ENCODE peak calls at places on chromosomes 12 and 14, in five cellular contexts. X is gastrocnemius medialis, R is spleen, Z is Peyer's patch, P is stomach. K is an unnamed sample. For H3K4me1, the result is how much of the 10 kb centered on the place peaks cover.

GRCh38 chr12:32098112-32098511 is 8.5 kb upstream of the BICD1 start:
- DNase-seq in P (no peak), R (no peak), Z (no peak), X (no peak), K (no peak)

GRCh38 chr14:22908601-22909000 is 10.3 kb downstream of the RBM23 start:
- DNase-seq in Z (no peak), R (no peak), P (no peak), X (no peak), K (no peak)

GRCh38 chr14:24712909-24713308 is 78.9 kb upstream of the GZMB start:
- DNase-seq in Z (no peak), X (no peak), R (no peak), P (no peak), K (no peak)

GRCh38 chr14:88542857-88543795 is 11.7 kb downstream of the PTPN21 start:
- DNase-seq in Z (no peak), P (no peak), X (no peak), R (no peak), K (no peak)

GRCh38 chr12:62192486-62193250 is 67.5 kb upstream of the USP15 start:
- DNase-seq in R (peak), Z (no peak), X (peak), P (peak), K (no peak)

GRCh38 chr14:51912112-51912786 is 51.8 kb downstream of the GNG2 start:
- DNase-seq in Z (no peak), P (no peak), R (no peak), X (no peak), K (no peak)

GRCh38 chr14:55746533-55746932 is 166.5 kb downstream of the KTN1 start:
- DNase-seq in P (no peak), X (no peak), Z (no peak), R (no peak), K (no peak)

GRCh38 chr12:85809500-85809899 is 26.7 kb downstream of the RASSF9 start:
- DNase-seq in X (no peak), P (no peak), R (no peak), Z (no peak), K (no peak)

GRCh38 chr12:26555139-26555538 is 277.9 kb downstream of the ITPR2 start:
- DNase-seq in X (peak), R (no peak), Z (no peak), P (no peak), K (no peak)

GRCh38 chr14:93295541-93296220 is 37.2 kb downstream of the BTBD7 start:
- DNase-seq in X (no peak), R (no peak), P (no peak), Z (no peak), K (no peak)

GRCh38 chr12:62813031-62813829 is 121.7 kb downstream of the PPM1H start:
- DNase-seq in Z (peak), R (peak), X (no peak), P (peak), K (no peak)

GRCh38 chr12:24759155-24759554 is 189.7 kb downstream of the BCAT1 start:
- DNase-seq in P (no peak), Z (no peak), R (no peak), X (no peak), K (no peak)

GRCh38 chr14:37257651-37258050 is 59.9 kb downstream of the MIPOL1 start:
- DNase-seq in P (no peak), R (no peak), Z (no peak), X (no peak), K (no peak)

GRCh38 chr14:55801121-55801520 is 221.1 kb downstream of the KTN1 start:
- DNase-seq in X (no peak), P (no peak), Z (no peak), R (no peak), K (no peak)

GRCh38 chr14:96905825-96906224 is 108.6 kb downstream of the VRK1 start:
- DNase-seq in P (no peak), Z (no peak), R (no peak), X (no peak), K (no peak)

GRCh38 chr14:100584056-100585031 is 2.9 kb downstream of the BEGAIN start:
- DNase-seq in X (no peak), R (peak), P (no peak), Z (no peak), K (no peak)

GRCh38 chr12:125070661-125071390 is 5.6 kb downstream of the AACS start:
- DNase-seq in R (peak), P (no peak), X (no peak), Z (no peak), K (no peak)

GRCh38 chr14:52023518-52023917 is 34.2 kb downstream of the RTRAF start:
- DNase-seq in R (no peak), Z (no peak), X (peak), P (no peak), K (no peak)

GRCh38 chr14:41749425-41749824 is 142.7 kb downstream of the LRFN5 start:
- DNase-seq in R (no peak), Z (no peak), P (no peak), X (no peak), K (no peak)

GRCh38 chr12:113083863-113084430 is 27.4 kb downstream of the DTX1 start:
- DNase-seq in Z (no peak), X (peak), P (no peak), R (no peak), K (no peak)

DNA sequence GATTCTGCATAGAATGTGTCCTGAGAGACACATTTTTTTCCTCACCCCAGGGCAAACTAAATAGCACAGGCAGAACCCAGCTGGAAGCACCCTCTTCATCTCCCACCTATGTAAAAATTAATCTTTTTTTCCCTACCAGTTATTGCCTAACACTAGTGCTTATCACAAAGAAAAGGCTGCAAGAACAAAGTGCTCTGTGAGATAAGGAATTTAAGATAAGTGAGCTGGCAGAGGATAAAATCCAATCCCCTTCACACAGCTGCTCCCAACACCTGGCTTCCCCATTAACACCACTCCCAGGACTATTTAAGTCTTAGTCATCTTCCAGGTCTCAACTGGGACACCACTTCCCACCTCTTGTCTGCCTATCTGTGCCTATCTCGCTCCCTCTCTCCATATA is 75.2 kb downstream of the TTC9 start:
- DNase-seq in P (no peak), X (no peak), Z (no peak), R (no peak), K (no peak)
- H3K27ac ChIP-seq in P (no peak), X (no peak), Z (no peak), R (no peak), K (peak)

GRCh38 chr12:95788637-95789036 is 1.9 kb downstream of the NTN4 start:
- DNase-seq in R (no peak), Z (no peak), P (no peak), X (no peak), K (no peak)

GRCh38 chr12:95787274-95787814 is 3.2 kb downstream of the NTN4 start:
- DNase-seq in Z (no peak), X (no peak), P (no peak), R (no peak), K (no peak)

GRCh38 chr12:95790025-95790911 is at the start of gene NTN4:
- DNase-seq in Z (no peak), P (peak), R (peak), X (no peak), K (no peak)

GRCh38 chr12:95789126-95790024 is 1.2 kb downstream of the NTN4 start:
- DNase-seq in R (no peak), Z (no peak), P (peak), X (no peak), K (no peak)

DNA sequence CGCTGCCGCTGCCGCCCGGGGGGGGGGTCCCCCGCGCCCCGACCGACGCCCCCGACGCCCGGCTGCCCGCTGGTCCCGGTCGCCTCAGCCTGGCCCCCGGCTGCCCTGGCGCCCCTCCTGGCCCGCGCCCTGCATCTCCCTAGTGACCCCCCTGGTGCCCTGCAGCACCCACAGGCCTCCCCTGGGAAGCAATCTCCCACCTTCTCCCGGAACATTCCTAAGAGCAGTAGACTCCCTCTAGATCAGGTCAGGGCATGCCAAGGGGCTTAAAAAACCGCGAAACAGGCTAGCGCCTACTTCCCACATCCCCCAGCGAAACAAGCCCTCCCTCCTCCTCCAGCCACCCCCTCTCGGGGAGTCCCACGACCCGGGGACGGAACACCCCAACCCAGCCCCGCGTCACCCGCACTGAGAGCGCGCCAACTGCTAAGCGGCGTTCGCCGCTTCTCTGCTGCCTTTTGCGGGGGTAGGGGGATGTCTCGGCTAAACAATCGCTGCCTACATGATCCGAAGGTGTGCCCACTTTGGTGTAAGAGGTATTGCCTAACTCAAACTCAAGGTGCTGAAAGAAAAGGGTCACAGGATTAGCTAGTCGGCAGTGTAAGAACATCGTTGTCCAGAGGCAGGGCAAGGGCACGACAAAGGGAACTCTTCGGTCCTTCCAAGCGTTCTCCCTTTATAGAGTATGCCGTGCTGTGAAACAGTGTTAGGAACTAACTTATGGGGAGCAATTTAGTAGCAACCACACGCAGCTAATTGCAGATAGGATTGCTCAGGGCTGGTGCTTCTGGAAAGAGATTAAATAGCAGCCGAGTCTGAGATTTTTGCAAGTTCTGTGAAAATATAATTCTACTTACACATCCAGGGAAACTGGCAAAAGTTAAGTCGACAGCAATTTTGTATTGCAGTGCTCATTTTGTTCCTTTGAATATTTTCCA is 617 bp upstream of the NTN4 start:
- DNase-seq in P (no peak), R (peak), X (no peak), Z (no peak), K (no peak)
- TF ChIP-seq POLR2A in P (peak), R (no peak), X (no peak), Z (no peak), K (no peak)

DNA sequence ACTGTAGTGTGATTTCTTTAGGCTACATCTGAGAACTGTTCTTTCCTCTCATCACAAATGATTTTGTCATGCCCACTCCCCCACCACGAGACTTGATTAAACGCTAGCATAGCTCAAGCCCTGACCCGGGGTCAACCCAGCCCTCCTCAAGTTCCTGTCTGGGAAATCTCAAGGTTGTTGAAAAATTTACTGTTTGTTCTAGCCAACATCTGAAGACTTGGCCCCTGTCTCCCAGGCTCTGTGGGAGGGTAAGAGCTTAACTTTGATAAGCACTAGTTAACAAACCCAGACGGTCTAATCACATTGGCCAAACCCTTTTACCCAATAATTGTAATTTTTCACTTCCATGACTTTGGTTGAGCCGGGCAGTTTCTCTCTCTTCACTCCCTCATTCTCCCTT is 86.2 kb upstream of the AMIGO2 start:
- DNase-seq in X (no peak), Z (no peak), P (no peak), R (no peak), K (no peak)
- H3K4me1 ChIP-seq in X (under half), Z (under half), P (under half), R (under half), K (under half)

DNA sequence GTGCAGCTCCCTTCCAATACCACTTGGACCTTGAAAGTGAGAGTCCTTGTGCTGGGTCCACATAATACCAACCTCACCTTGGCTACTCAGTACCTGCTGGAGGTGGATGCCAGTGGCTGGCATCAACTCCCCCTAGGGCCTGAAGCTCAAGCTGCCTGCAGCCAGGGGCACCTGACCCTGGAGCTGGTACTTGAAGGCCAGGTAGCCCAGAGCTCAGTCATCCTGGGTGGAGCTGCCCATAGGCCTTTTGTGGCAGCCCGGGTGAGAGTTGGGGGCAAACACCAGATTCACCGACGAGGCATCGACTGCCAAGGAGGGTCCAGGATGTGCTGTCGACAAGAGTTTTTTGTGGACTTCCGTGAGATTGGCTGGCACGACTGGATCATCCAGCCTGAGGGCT is 5.7 kb upstream of the INHBE start:
- DNase-seq in Z (no peak), X (no peak), P (no peak), R (peak), K (no peak)
- H3K27ac ChIP-seq in Z (no peak), X (no peak), P (no peak), R (no peak), K (no peak)

GRCh38 chr14:77579065-77579464 is 37.4 kb downstream of the SPTLC2 start:
- DNase-seq in P (no peak), R (no peak), X (no peak), Z (no peak), K (no peak)
- TF ChIP-seq POLR2A in P (no peak), R (no peak), X (no peak), Z (no peak), K (no peak)

DNA sequence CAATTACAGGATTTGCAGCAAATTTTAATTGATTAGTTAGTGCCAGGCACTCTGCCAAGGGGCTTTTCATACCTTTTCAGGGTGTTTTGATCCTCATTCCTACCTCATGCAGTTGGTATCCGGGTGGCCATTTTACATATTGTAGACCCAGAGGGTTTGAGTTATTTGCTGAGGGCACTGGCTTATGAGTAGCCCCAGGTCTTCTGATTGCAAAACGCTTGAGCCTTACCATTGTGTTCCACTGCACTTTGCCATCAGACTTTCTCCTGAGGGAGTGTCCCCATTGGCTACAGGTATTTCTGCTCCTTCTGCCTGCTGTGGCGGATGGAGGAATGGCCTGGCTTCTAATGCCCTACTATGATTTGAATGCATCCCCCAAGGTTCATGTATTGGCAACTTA is 257.8 kb upstream of the CRY1 start:
- DNase-seq in Z (no peak), P (no peak), X (no peak), R (no peak), K (no peak)
- H3K4me1 ChIP-seq in Z (under half), P (under half), X (under half), R (under half), K (under half)

GRCh38 chr12:52057958-52058576 is 6.8 kb downstream of the NR4A1 start:
- DNase-seq in Z (no peak), P (no peak), R (no peak), X (no peak), K (no peak)

GRCh38 chr12:52055781-52056711 is 4.8 kb downstream of the NR4A1 start:
- DNase-seq in P (peak), X (peak), R (peak), Z (no peak), K (no peak)

GRCh38 chr12:52058631-52059324 is 7.5 kb downstream of the NR4A1 start:
- DNase-seq in X (peak), Z (no peak), P (no peak), R (no peak), K (no peak)

GRCh38 chr12:52056801-52057613 is 5.8 kb downstream of the NR4A1 start:
- DNase-seq in R (no peak), Z (no peak), P (peak), X (peak), K (no peak)

DNA sequence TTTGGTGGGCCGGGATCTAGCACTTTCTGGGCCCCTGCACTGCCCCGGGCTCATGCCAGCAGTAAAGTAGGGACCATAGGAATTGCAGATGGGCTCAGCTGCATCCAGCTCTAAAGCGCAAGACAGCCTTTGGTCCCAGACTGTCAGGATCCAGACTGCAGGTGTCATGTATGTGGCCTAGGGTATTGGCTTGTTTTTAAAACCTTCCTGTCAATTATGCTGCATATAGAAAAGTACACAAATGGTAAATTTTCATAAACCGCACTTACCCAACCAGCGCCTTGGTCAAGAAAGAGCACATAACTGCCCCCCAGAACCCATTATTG is 6.3 kb downstream of the NR4A1 start:
- DNase-seq in R (no peak), Z (no peak), X (no peak), P (no peak), K (no peak)
- H3K27ac ChIP-seq in R (no peak), Z (no peak), X (peak), P (no peak), K (peak)

GRCh38 chr12:65838330-65838976 is 14.2 kb downstream of the HMGA2 start:
- DNase-seq in X (no peak), P (no peak), Z (no peak), R (no peak), K (no peak)
- TF ChIP-seq POLR2A in X (no peak), P (no peak), Z (no peak), R (no peak), K (no peak)